ENCODE peak calls at places on chromosomes 3 and 15, in seven cellular contexts. K is HCT116, S is Panc1, N is upper lobe of right lung, C is PC-3, U is psoas muscle, W is breast epithelium. H is an unnamed sample.

GRCh38 chr3:22117091-22117490 is 366.1 kb upstream of the ZNF385D start:
- DNase-seq in U (no peak), C (no peak), W (no peak), N (no peak), K (no peak), S (no peak), H (no peak)

GRCh38 chr15:94135748-94136147 is 95.6 kb upstream of the MCTP2 start:
- DNase-seq in W (no peak), S (no peak), K (no peak), U (no peak), N (no peak), C (peak; percentile 15), H (no peak)

GRCh38 chr3:61452536-61452991 is 108.8 kb upstream of the PTPRG start:
- DNase-seq in U (no peak), C (no peak), S (no peak), N (no peak), W (no peak), K (no peak), H (no peak)

GRCh38 chr15:85707519-85708338 is 87.0 kb downstream of the KLHL25 start:
- DNase-seq in U (no peak), N (no peak), W (no peak), C (no peak), K (no peak), S (no peak), H (no peak)

GRCh38 chr3:171309906-171310359 is 150.3 kb downstream of the TNIK start:
- DNase-seq in K (no peak), C (peak; percentile 36), N (no peak), U (no peak), W (no peak), S (no peak), H (no peak)

GRCh38 chr3:14434105-14434504 is 31.7 kb downstream of the SLC6A6 start:
- DNase-seq in C (peak; percentile 76), K (no peak), S (no peak), U (peak; percentile 77), W (no peak), N (peak; percentile 79), H (no peak)

GRCh38 chr3:46350262-46350565 is 3.7 kb upstream of the CCR2 start:
- DNase-seq in C (no peak), N (no peak), U (no peak), K (no peak), S (no peak), W (no peak), H (no peak)

GRCh38 chr3:179852117-179852886 is 184.4 kb downstream of the PEX5L start:
- DNase-seq in W (no peak), S (no peak), K (no peak), C (peak; percentile 63), N (no peak), U (no peak), H (no peak)

GRCh38 chr3:117565777-117566176 is 856.2 kb downstream of the TUSC7 start:
- DNase-seq in W (no peak), K (no peak), U (no peak), N (no peak), C (no peak), S (no peak), H (no peak)

GRCh38 chr3:8952130-8952529 is 11.1 kb downstream of the RAD18 start:
- DNase-seq in U (no peak), N (no peak), C (no peak), K (no peak), W (no peak), S (no peak), H (no peak)

GRCh38 chr3:156582784-156583183 is 27.9 kb upstream of the SSR3 start:
- DNase-seq in U (no peak), N (no peak), C (no peak), W (no peak), K (no peak), S (no peak), H (no peak)

GRCh38 chr15:47900731-47901130 is 183.4 kb downstream of the SEMA6D start:
- DNase-seq in S (no peak), K (no peak), N (no peak), U (no peak), C (no peak), W (no peak), H (no peak)

GRCh38 chr15:84605225-84605882 is 4.5 kb downstream of the ZSCAN2 start:
- DNase-seq in W (no peak), C (no peak), N (no peak), K (no peak), S (no peak), U (no peak), H (no peak)

GRCh38 chr3:196976891-196977420 is 8.3 kb upstream of the PIGZ start:
- DNase-seq in K (no peak), C (no peak), N (no peak), W (no peak), U (no peak), S (no peak), H (no peak)

GRCh38 chr3:195868336-195868865 is 40.0 kb downstream of the TNK2 start:
- DNase-seq in K (no peak), C (no peak), W (no peak), S (no peak), U (no peak), N (no peak), H (no peak)

GRCh38 chr3:136194409-136195257 is 1.5 kb downstream of the MSL2 start:
- DNase-seq in N (peak; percentile 74), K (no peak), W (no peak), C (no peak), S (no peak), U (no peak), H (peak; percentile 45)

GRCh38 chr3:46867550-46867898 is 4.3 kb upstream of the MYL3 start:
- DNase-seq in U (peak; percentile 94), S (no peak), N (peak; percentile 89), W (peak; percentile 74), C (no peak), K (no peak), H (no peak)

GRCh38 chr15:45093622-45094357 is 20.2 kb downstream of the DUOX2 start:
- DNase-seq in C (no peak), U (no peak), K (no peak), N (no peak), S (no peak), W (peak; percentile 14), H (no peak)

GRCh38 chr3:157427906-157428305 is 8.7 kb upstream of the PTX3 start:
- DNase-seq in S (no peak), C (no peak), N (no peak), U (no peak), W (no peak), K (no peak), H (no peak)

GRCh38 chr3:43105224-43105596 is 669 bp downstream of the POMGNT2 start:
- DNase-seq in K (no peak), W (no peak), N (peak; percentile 66), C (no peak), S (no peak), U (peak; percentile 56), H (no peak)

GRCh38 chr15:77002436-77002835 is 7.5 kb downstream of the PSTPIP1 start:
- DNase-seq in C (no peak), U (no peak), W (no peak), N (no peak), S (no peak), K (no peak), H (no peak)

GRCh38 chr3:59872121-59872520 is 822.3 kb upstream of the CFAP20DC start:
- DNase-seq in C (no peak), K (no peak), N (no peak), W (no peak), U (no peak), S (no peak), H (no peak)

GRCh38 chr15:48641416-48641815 is 4.1 kb downstream of the FBN1 start:
- DNase-seq in W (no peak), U (no peak), S (peak; percentile 10), C (peak; percentile 24), K (no peak), N (no peak), H (no peak)

GRCh38 chr3:151863611-151864010 is 9.8 kb upstream of the SUCNR1 start:
- DNase-seq in S (no peak), C (peak; percentile 26), N (no peak), K (no peak), W (no peak), U (no peak), H (no peak)

GRCh38 chr3:41088882-41089281 is 110.4 kb upstream of the CTNNB1 start:
- DNase-seq in C (no peak), N (no peak), W (no peak), U (no peak), K (no peak), S (no peak), H (no peak)

GRCh38 chr3:149832086-149832485 is 19.1 kb downstream of the RNF13 start:
- DNase-seq in S (no peak), U (no peak), W (no peak), N (no peak), K (no peak), C (no peak), H (no peak)
- H3K9me3 ChIP-seq in S (peaks cover 57% of the 10 kb centered on the region), U (peaks cover 26% of the 10 kb centered on the region), W (peaks cover 19% of the 10 kb centered on the region), N (peaks cover 9% of the 10 kb centered on the region), K (peaks cover 21% of the 10 kb centered on the region), C (peaks cover 36% of the 10 kb centered on the region), H (peaks cover 4% of the 10 kb centered on the region)

DNA sequence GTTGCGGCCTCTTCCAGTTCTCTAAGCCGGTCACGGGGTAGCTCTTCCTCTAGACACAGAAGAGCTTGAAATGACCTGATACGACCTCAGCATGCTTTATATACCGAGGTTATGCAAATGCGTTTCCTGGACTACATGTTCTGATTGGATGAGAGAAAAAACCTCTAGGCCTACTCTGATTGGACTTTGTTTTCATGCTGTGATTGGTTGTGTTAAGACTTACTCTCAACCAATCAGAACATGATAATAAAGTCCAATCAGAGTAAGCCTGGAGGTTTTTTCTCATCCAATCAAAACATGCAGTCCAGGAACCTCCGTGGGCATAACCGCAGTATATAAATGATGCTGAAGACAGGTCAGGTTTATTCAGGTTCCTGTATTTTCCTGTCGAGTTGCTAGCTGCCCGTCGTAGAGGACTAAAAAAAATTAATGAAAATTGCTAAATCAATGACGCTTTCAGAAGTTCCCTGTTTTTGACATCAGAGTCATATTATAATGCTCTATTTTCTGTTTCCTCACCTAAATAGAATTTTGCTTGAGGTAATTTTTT is 177.4 kb downstream of the POTEB3 start:
- DNase-seq in W (no peak), S (no peak), C (peak; percentile 1), U (no peak), N (no peak), K (no peak), H (no peak)
- H3K9me3 ChIP-seq in W (no peaks in the 10 kb centered on the region), S (no peaks in the 10 kb centered on the region), C (peaks cover 9% of the 10 kb centered on the region), U (no peaks in the 10 kb centered on the region), N (no peaks in the 10 kb centered on the region), K (peaks cover 13% of the 10 kb centered on the region), H (no peaks in the 10 kb centered on the region)

DNA sequence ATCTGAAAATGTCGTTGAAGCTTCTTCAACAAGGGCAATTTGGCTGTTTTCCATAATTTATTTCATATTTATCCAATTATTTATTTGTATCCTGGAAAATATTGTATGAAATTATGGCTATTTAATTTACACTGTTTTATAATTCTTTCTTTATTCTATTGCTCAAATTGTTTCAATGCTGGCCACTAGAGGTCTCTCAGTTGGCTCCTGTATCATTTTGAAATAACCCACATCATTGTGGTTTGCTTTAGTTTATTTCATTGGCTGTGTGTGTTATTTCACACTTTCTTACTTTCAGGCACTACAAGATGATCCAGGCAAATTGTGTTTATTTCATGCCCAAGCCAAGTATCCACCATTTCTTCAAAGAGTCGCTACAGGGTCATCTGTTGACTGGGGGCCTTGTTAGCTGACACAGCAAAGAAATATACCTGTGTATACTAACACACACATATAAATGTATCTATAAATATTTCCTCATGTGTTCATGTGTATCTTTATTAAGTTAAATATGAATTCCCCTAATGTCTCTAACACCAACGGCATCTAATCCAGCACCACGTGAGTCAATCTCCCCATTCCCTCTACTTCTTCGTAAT is 86.2 kb downstream of the NPAP1 start:
- DNase-seq in C (peak; percentile 17), K (no peak), U (no peak), N (no peak), S (no peak), W (no peak), H (no peak)
- H3K9me3 ChIP-seq in C (no peaks in the 10 kb centered on the region), K (peaks cover 45% of the 10 kb centered on the region), U (no peaks in the 10 kb centered on the region), N (no peaks in the 10 kb centered on the region), S (no peaks in the 10 kb centered on the region), W (no peaks in the 10 kb centered on the region), H (no peaks in the 10 kb centered on the region)

GRCh38 chr3:113094514-113094913 is 103.7 kb downstream of the GTPBP8 start:
- DNase-seq in S (no peak), W (no peak), U (no peak), K (no peak), C (no peak), N (no peak), H (no peak)
- H3K9me3 ChIP-seq in S (no peaks in the 10 kb centered on the region), W (no peaks in the 10 kb centered on the region), U (no peaks in the 10 kb centered on the region), K (no peaks in the 10 kb centered on the region), C (no peaks in the 10 kb centered on the region), N (no peaks in the 10 kb centered on the region), H (no peaks in the 10 kb centered on the region)